ENCODE peak calls at places on chromosome 6, in seven cellular contexts. I is AG10803, P is astrocyte of the spinal cord, M is NB4, Z is heart left ventricle, L is cardiac fibroblast, O is fibroblast of lung. T is an unnamed sample.

GRCh38 chr6:147651249-147652063 is 143.0 kb downstream of the SAMD5 start:
- DNase-seq in O (peak), M (peak), Z (peak), P (no peak), I (peak), L (peak), T (peak)

GRCh38 chr6:147141690-147142308 is 62.4 kb upstream of the STXBP5 start:
- DNase-seq in O (peak), M (no peak), L (no peak), I (peak), Z (no peak), P (peak), T (peak)

GRCh38 chr6:69719602-69720193 is 77.1 kb downstream of the LMBRD1 start:
- DNase-seq in M (peak), Z (no peak), O (peak), L (peak), P (peak), I (peak), T (peak)

GRCh38 chr6:5085638-5086293 is 625 bp downstream of the PPP1R3G start:
- DNase-seq in L (peak), Z (peak), I (peak), M (peak), O (peak), P (peak), T (peak)

GRCh38 chr6:54053893-54054391 is 57.3 kb upstream of the MLIP start:
- DNase-seq in I (peak), O (peak), Z (peak), L (peak), M (no peak), P (peak), T (peak)

GRCh38 chr6:110043366-110043994 is 65.4 kb downstream of the GPR6 start:
- DNase-seq in P (no peak), M (peak), Z (no peak), O (no peak), L (no peak), I (no peak), T (no peak)

GRCh38 chr6:167044696-167045095 is 45.5 kb downstream of the CEP43 start:
- DNase-seq in M (no peak), L (no peak), I (peak), O (peak), Z (no peak), P (no peak), T (peak)

GRCh38 chr6:155530219-155530834 is 74.7 kb upstream of the NOX3 start:
- DNase-seq in O (peak), L (peak), P (peak), I (peak), Z (no peak), M (peak), T (peak)

GRCh38 chr6:7910298-7910653 is 312 bp downstream of the TXNDC5 start:
- DNase-seq in L (peak), M (no peak), O (no peak), P (peak), I (peak), Z (no peak), T (no peak)

GRCh38 chr6:77448546-77448945 is 14.7 kb downstream of the HTR1B start:
- DNase-seq in Z (no peak), I (no peak), P (no peak), M (no peak), O (no peak), L (no peak), T (no peak)

GRCh38 chr6:167782698-167783517 is 43.8 kb upstream of the AFDN start:
- DNase-seq in Z (no peak), M (no peak), O (no peak), P (no peak), I (no peak), L (no peak), T (no peak)

GRCh38 chr6:35047265-35048011 is 93.7 kb downstream of the TCP11 start:
- DNase-seq in L (peak), O (peak), P (peak), I (peak), M (peak), Z (no peak), T (peak)

GRCh38 chr6:158149641-158150040 is 18.4 kb downstream of the SERAC1 start:
- DNase-seq in O (peak), P (peak), L (peak), M (peak), I (peak), Z (no peak), T (peak)

GRCh38 chr6:21157186-21157929 is 436.2 kb upstream of the SOX4 start:
- DNase-seq in I (no peak), O (no peak), L (no peak), P (no peak), Z (no peak), M (no peak), T (no peak)

GRCh38 chr6:25717856-25718740 is 36.4 kb upstream of the SLC17A4 start:
- DNase-seq in M (peak), P (peak), Z (no peak), O (peak), I (peak), L (peak), T (peak)

GRCh38 chr6:35096129-35096852 is 44.8 kb downstream of the TCP11 start:
- DNase-seq in M (no peak), L (peak), O (peak), P (peak), Z (no peak), I (peak), T (peak)

GRCh38 chr6:26019261-26019845 is 56.8 kb downstream of the TRIM38 start:
- DNase-seq in P (no peak), O (no peak), Z (no peak), L (no peak), M (no peak), I (no peak), T (no peak)

GRCh38 chr6:20652276-20652675 is 118.0 kb downstream of the CDKAL1 start:
- DNase-seq in M (no peak), I (no peak), P (no peak), Z (no peak), L (no peak), O (no peak), T (no peak)

GRCh38 chr6:136236491-136237293 is 13.4 kb downstream of the MTFR2 start:
- DNase-seq in M (no peak), I (peak), O (no peak), P (no peak), L (no peak), Z (no peak), T (peak)

GRCh38 chr6:25832307-25832662 is 433 bp upstream of the SLC17A1 start:
- DNase-seq in L (no peak), O (no peak), I (no peak), M (no peak), P (no peak), Z (no peak), T (no peak)

GRCh38 chr6:25369043-25369442 is 89.9 kb downstream of the CARMIL1 start:
- DNase-seq in P (no peak), L (no peak), M (no peak), O (no peak), I (no peak), Z (no peak), T (no peak)

GRCh38 chr6:35647400-35647799 is 41.3 kb downstream of the FKBP5 start:
- DNase-seq in Z (no peak), L (no peak), M (no peak), O (no peak), I (no peak), P (no peak), T (no peak)

GRCh38 chr6:142400495-142400894 is 98.7 kb downstream of the ADGRG6 start:
- DNase-seq in P (peak), M (no peak), O (no peak), I (no peak), Z (no peak), L (peak), T (peak)

GRCh38 chr6:134063121-134063965 is 10.9 kb upstream of the SLC2A12 start:
- DNase-seq in Z (no peak), L (no peak), P (peak), O (peak), I (no peak), M (no peak), T (no peak)

GRCh38 chr6:135657207-135657606 is 159.7 kb upstream of the AHI1 start:
- DNase-seq in O (no peak), L (no peak), I (no peak), Z (no peak), M (no peak), P (no peak), T (no peak)

GRCh38 chr6:54801669-54802068 is 44.9 kb upstream of the FAM83B start:
- DNase-seq in M (peak), I (peak), L (peak), P (peak), O (peak), Z (no peak), T (peak)

GRCh38 chr6:136923116-136923953 is 1.2 kb downstream of the SLC35D3 start:
- DNase-seq in P (no peak), I (no peak), O (no peak), L (no peak), Z (no peak), M (no peak), T (no peak)

GRCh38 chr6:85470023-85470410 is 20.1 kb downstream of the NT5E start:
- DNase-seq in M (peak), I (peak), O (no peak), L (no peak), P (no peak), Z (no peak), T (no peak)

GRCh38 chr6:167574431-167575097 is 249.7 kb downstream of the TTLL2 start:
- DNase-seq in I (no peak), Z (no peak), P (no peak), M (no peak), L (peak), O (no peak), T (no peak)

GRCh38 chr6:75600694-75601265 is 900 bp upstream of the SENP6 start:
- DNase-seq in L (no peak), I (no peak), M (peak), P (peak), Z (no peak), O (peak), T (no peak)

GRCh38 chr6:348860-349396 is 42.6 kb upstream of the IRF4 start:
- DNase-seq in O (no peak), I (no peak), M (no peak), Z (no peak), L (no peak), P (no peak), T (no peak)

GRCh38 chr6:10945845-10946244 is 59.0 kb downstream of the SYCP2L start:
- DNase-seq in Z (no peak), M (no peak), L (no peak), I (no peak), P (no peak), O (no peak), T (no peak)

GRCh38 chr6:9397981-9398559 is 962.7 kb upstream of the SLC35B3 start:
- DNase-seq in P (no peak), M (no peak), Z (peak), O (no peak), L (peak), I (no peak), T (no peak)

GRCh38 chr6:137218473-137218916 is 690 bp downstream of the IFNGR1 start:
- DNase-seq in I (peak), O (peak), M (peak), L (peak), Z (no peak), P (peak), T (peak)

GRCh38 chr6:37021356-37022129 is 16.1 kb downstream of the FGD2 start:
- DNase-seq in M (peak), P (peak), Z (no peak), L (peak), O (peak), I (peak), T (peak)

GRCh38 chr6:159126590-159126989 is 42.6 kb upstream of the FNDC1 start:
- DNase-seq in I (no peak), O (no peak), P (no peak), M (no peak), Z (peak), L (no peak), T (no peak)

GRCh38 chr6:51953246-51953645 is 134.2 kb downstream of the PKHD1 start:
- DNase-seq in I (no peak), O (no peak), M (no peak), Z (no peak), L (no peak), P (no peak), T (no peak)

GRCh38 chr6:75932067-75932466 is 140.4 kb downstream of the IMPG1 start:
- DNase-seq in M (peak), Z (no peak), P (peak), L (peak), O (peak), I (no peak), T (peak)

GRCh38 chr6:53236241-53236640 is 87.6 kb upstream of the GCM1 start:
- DNase-seq in O (no peak), I (no peak), Z (no peak), M (no peak), L (no peak), P (no peak), T (no peak)

GRCh38 chr6:73694711-73695411 is 1.1 kb upstream of the CD109 start:
- DNase-seq in O (peak), P (peak), I (peak), L (peak), Z (no peak), M (no peak), T (peak)

GRCh38 chr6:73700060-73700459 is 4.1 kb downstream of the CD109 start:
- DNase-seq in M (no peak), Z (no peak), P (no peak), L (no peak), I (no peak), O (no peak), T (no peak)

GRCh38 chr6:73699656-73700055 is 3.7 kb downstream of the CD109 start:
- DNase-seq in P (no peak), I (no peak), L (peak), O (no peak), M (no peak), Z (no peak), T (no peak)

GRCh38 chr6:73695619-73696421 is at the start of gene CD109:
- DNase-seq in I (peak), P (peak), M (no peak), O (peak), L (peak), Z (peak), T (peak)

DNA sequence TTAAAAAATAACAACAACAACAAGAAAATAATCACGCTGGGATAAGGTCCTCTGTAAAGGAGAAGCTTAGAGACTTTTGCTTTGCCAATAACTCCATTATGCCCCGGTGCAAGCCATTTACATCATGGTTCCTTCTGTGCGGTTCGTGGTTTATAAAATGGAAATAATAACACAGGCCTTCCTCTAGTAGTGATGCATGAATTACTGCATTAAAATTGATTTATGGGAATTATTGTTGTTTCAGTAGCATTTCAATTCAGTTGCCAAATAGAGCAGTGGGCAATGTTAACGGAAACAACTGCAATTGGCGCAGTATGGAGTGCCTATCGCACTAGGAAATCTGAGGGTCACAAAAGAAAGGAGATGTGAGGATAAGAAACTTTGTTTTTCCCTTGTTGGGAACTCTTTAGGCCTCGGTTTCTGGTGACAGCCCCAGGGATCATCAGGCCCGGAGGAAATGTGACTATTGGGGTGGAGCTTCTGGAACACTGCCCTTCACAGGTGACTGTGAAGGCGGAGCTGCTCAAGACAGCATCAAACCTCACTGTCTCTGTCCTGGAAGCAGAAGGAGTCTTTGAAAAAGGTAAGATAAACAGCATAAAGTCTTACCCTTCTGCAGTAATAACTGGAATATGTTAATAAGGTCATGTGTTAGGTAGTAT is 1.1 kb downstream of the CD109 start:
- DNase-seq in L (no peak), I (no peak), P (peak), Z (no peak), M (no peak), O (no peak), T (no peak)
- H3K4me3 ChIP-seq in L (peak), I (peak), P (peak), Z (peak), M (no peak), O (peak), T (peak)

GRCh38 chr6:44078219-44078794 is 48.9 kb downstream of the MRPL14 start:
- DNase-seq in M (no peak), P (no peak), Z (peak), O (no peak), I (no peak), L (no peak), T (no peak)

GRCh38 chr6:44077201-44077946 is 49.9 kb downstream of the MRPL14 start:
- DNase-seq in O (no peak), L (no peak), I (no peak), Z (peak), P (no peak), M (no peak), T (no peak)

GRCh38 chr6:44075137-44076015 is 51.9 kb downstream of the MRPL14 start:
- DNase-seq in Z (peak), P (no peak), O (no peak), I (no peak), M (no peak), L (no peak), T (no peak)

GRCh38 chr6:44076016-44076365 is 51.3 kb downstream of the MRPL14 start:
- DNase-seq in I (no peak), O (no peak), L (no peak), M (no peak), Z (peak), P (no peak), T (no peak)

GRCh38 chr6:44076366-44077200 is 50.7 kb downstream of the MRPL14 start:
- DNase-seq in M (no peak), L (no peak), P (no peak), Z (peak), O (no peak), I (peak), T (peak)
- TF ChIP-seq CTCF in M (no peak), L (no peak), P (no peak), Z (no peak), O (no peak), I (no peak), T (peak)

DNA sequence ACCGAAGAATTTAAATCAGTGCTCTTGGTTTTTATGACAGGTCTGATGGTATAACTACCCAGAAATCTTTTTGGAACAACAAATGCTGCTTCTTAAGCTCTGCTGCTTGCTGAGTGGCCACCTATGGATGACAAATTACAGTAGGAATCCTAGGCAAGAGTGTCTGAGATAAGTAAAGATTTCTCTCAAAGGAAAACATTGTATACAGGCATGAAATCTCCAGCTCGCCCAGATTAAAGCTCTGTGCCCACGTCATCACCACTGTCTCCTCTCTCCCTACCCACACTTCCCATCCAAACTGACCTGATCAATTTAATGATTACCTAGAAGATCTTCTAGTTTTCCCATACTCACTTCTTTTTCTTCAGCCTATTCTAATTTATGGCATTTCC is 1083.0 kb upstream of the MAP3K7 start:
- DNase-seq in O (no peak), M (no peak), I (no peak), P (no peak), Z (no peak), L (no peak), T (no peak)
- H3K4me3 ChIP-seq in O (no peak), M (no peak), I (no peak), P (no peak), Z (no peak), L (no peak), T (no peak)

GRCh38 chr6:99458319-99458718 is 33.2 kb upstream of the PNISR start:
- DNase-seq in M (peak), P (peak), Z (no peak), O (peak), L (peak), I (peak), T (peak)
- TF ChIP-seq CTCF in M (peak), P (peak), Z (no peak), O (peak), L (peak), I (peak), T (peak)

GRCh38 chr6:31114540-31114876 is at the start of gene PSORS1C1:
- DNase-seq in M (no peak), O (peak), P (peak), L (peak), I (peak), Z (peak), T (peak)
- H3K4me3 ChIP-seq in M (no peak), O (peak), P (peak), L (peak), I (peak), Z (peak), T (peak)

DNA sequence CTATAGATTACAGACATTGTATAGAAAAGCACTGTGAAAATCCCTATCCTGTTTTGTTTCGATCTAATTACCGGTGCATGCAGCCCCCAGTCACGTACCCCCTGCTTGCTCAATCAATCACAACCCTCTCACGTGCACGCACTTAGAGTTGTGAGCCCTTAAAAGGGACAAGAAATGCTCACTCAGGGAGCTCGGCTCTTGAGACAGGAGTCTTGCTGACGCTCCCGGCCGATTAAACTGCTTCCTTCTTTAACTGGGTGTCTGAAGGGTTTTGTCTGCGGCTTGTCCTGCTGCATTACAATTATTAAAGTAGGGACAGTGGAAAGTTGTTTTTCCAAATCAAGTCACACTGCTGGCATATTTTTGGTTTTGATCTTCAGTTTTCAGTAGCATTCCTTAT is 2.6 kb downstream of the TXLNB start:
- DNase-seq in I (no peak), P (no peak), O (no peak), Z (peak), L (no peak), M (no peak), T (no peak)
- TF ChIP-seq CTCF in I (no peak), P (no peak), O (no peak), Z (no peak), L (no peak), M (no peak), T (no peak)

GRCh38 chr6:95690328-95690727 is 113.0 kb downstream of the MANEA start:
- DNase-seq in P (no peak), M (peak), O (no peak), L (no peak), I (no peak), Z (no peak), T (no peak)
- H3K4me3 ChIP-seq in P (no peak), M (no peak), O (no peak), L (no peak), I (no peak), Z (no peak), T (no peak)